ENCODE peak calls at places on chromosomes 4 and X, in four cellular contexts. N is GM12878, H is K562, E is HL-60. K is an unnamed sample.

GRCh38 chrX:11557120-11557519 is 108.6 kb downstream of the ARHGAP6 start:
- DNase-seq in N (no peak), H (no peak), E (no peak), K (no peak)

GRCh38 chr4:109406337-109406931 is 27.2 kb upstream of the SEC24B start:
- DNase-seq in N (no peak), H (peak; percentile 40), E (no peak), K (no peak)

GRCh38 chrX:154892263-154892662 is 6.1 kb downstream of the F8A1 start:
- DNase-seq in N (no peak), H (no peak), E (no peak), K (no peak)

GRCh38 chr4:186746581-186746980 is 22.9 kb upstream of the FAT1 start:
- DNase-seq in N (no peak), H (no peak), E (no peak), K (no peak)

GRCh38 chrX:15737957-15738685 is at the start of gene CA5B:
- DNase-seq in N (peak; percentile 87), H (peak; percentile 97), E (peak; percentile 74), K (peak; percentile 49)

GRCh38 chr4:26320453-26321325 is at the start of gene RBPJ:
- DNase-seq in N (peak; percentile 50), H (peak; percentile 85), E (peak; percentile 91), K (peak; percentile 58)

GRCh38 chrX:141320801-141321200 is 78.5 kb upstream of the SPANXC start:
- DNase-seq in N (no peak), H (no peak), E (no peak), K (no peak)

GRCh38 chr4:78599931-78600375 is 48.4 kb downstream of the ANXA3 start:
- DNase-seq in N (no peak), H (peak; percentile 61), E (no peak), K (no peak)

GRCh38 chrX:47484885-47485284 is 1.9 kb upstream of the ZNF41 start:
- DNase-seq in N (no peak), H (no peak), E (no peak), K (no peak)

GRCh38 chrX:54920610-54921426 is at the start of gene TRO:
- DNase-seq in N (no peak), H (no peak), E (no peak), K (no peak)

GRCh38 chr4:52657317-52657629 is 1.8 kb downstream of the USP46 start:
- DNase-seq in N (no peak), H (no peak), E (no peak), K (no peak)

GRCh38 chr4:22334155-22334554 is 181.7 kb downstream of the ADGRA3 start:
- DNase-seq in N (no peak), H (no peak), E (no peak), K (no peak)

GRCh38 chr4:75555294-75556164 is at the start of gene ODAPH:
- DNase-seq in N (peak; percentile 42), H (no peak), E (no peak), K (peak; percentile 18)

GRCh38 chr4:13626492-13627184 is 887 bp downstream of the BOD1L1 start:
- DNase-seq in N (no peak), H (no peak), E (no peak), K (no peak)

GRCh38 chr4:105765690-105766407 is 57.3 kb downstream of the GSTCD start:
- DNase-seq in N (no peak), H (peak; percentile 13), E (no peak), K (no peak)

GRCh38 chr4:11529625-11530201 is 101.0 kb upstream of the HS3ST1 start:
- DNase-seq in N (no peak), H (no peak), E (no peak), K (no peak)

GRCh38 chrX:110600745-110601310 is 194.8 kb downstream of the CHRDL1 start:
- DNase-seq in N (no peak), H (no peak), E (no peak), K (no peak)

GRCh38 chr4:78667764-78668163 is 108.4 kb upstream of the BMP2K start:
- DNase-seq in N (peak; percentile 69), H (no peak), E (no peak), K (no peak)

GRCh38 chrX:47854474-47854873 is 17.8 kb downstream of the ZNF81 start:
- DNase-seq in N (no peak), H (no peak), E (no peak), K (no peak)

GRCh38 chrX:20740443-20740842 is 473.7 kb upstream of the RPS6KA3 start:
- DNase-seq in N (no peak), H (no peak), E (no peak), K (no peak)

GRCh38 chrX:37470711-37471110 is 100.8 kb upstream of the LANCL3 start:
- DNase-seq in N (no peak), H (no peak), E (no peak), K (no peak)

GRCh38 chr4:168794881-168795280 is 215.2 kb downstream of the CBR4 start:
- DNase-seq in N (no peak), H (no peak), E (no peak), K (no peak)

GRCh38 chr4:107276052-107276451 is 239.9 kb upstream of the DKK2 start:
- DNase-seq in N (no peak), H (no peak), E (no peak), K (no peak)

GRCh38 chrX:2351999-2352995 is 148.5 kb downstream of the DHRSX start:
- DNase-seq in N (no peak), H (peak; percentile 40), E (no peak), K (no peak)

GRCh38 chr4:53477666-53478065 is 100.2 kb downstream of the FIP1L1 start:
- DNase-seq in N (no peak), H (no peak), E (no peak), K (no peak)

GRCh38 chr4:183783933-183784622 is 121.0 kb upstream of the STOX2 start:
- DNase-seq in N (no peak), H (no peak), E (no peak), K (no peak)

DNA sequence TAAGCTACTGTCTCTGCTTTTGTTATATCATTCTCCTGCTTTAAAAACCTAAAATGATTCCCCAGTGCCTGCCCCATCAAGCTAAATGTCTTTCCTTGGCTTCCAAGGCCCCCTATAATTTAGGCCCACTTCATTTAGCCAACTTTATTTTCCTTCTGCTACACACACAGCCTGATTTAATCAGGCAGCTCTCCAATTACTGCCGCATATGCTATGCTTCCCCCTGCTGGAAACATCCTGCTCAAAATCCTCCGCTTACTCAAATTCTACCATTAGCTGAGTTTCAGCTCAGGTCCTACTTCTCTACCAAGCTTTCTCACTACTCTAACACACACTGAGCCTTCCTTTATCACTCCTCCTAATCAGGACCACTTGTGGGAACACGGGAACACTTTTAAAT is 17.0 kb downstream of the LAMP2 start:
- DNase-seq in N (no peak), H (no peak), E (no peak), K (no peak)
- TF ChIP-seq SPI1 in N (no peak), H (no peak), E (no peak), K (no peak)

DNA sequence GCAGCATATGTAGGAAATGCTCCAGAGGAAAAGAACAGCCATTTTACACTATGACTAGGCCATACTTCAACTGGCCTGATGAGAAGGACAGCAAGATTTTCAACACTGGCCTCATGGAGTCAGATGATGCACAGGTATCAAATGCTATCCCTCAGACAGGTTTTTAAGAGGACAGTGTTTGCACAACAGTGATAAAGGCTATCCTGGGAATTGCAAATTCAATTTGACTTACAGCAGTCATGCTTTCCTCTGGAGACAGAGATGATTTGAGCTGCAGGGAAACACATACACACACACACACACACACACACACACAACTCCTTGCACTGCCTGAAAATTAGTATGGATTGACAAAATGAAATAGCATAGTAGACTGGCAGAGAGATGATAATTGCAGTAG is 163.4 kb upstream of the RASGEF1B start:
- DNase-seq in N (no peak), H (no peak), E (no peak), K (no peak)
- TF ChIP-seq POLR2AphosphoS5 in N (no peak), H (no peak), E (no peak), K (no peak)

DNA sequence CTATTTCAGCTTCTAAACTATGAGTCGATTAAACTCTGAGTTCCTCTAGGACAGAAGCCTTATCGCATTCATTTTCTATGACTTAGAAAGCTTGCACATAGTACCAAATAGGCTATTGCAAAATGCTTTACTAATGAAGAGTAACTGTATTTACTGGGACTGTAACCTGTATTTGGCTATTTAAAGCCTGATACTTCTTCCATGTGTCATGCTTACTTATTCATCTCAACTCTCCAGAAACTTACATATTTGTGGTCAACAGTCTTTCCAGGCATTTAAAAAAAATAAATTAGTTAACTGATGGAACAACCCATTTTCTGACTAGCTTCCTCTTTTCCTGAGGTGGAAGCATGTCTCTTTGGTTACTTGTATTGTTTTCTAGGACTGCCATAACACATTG is 467.9 kb downstream of the PCDH11X start:
- DNase-seq in N (no peak), H (no peak), E (no peak), K (no peak)
- TF ChIP-seq SPI1 in N (no peak), H (no peak), E (no peak), K (no peak)

GRCh38 chrX:410296-410695 is 23.6 kb upstream of the PPP2R3B start:
- DNase-seq in N (no peak), H (no peak), E (no peak), K (no peak)
- TF ChIP-seq POLR2AphosphoS5 in N (no peak), H (no peak), E (no peak), K (no peak)

DNA sequence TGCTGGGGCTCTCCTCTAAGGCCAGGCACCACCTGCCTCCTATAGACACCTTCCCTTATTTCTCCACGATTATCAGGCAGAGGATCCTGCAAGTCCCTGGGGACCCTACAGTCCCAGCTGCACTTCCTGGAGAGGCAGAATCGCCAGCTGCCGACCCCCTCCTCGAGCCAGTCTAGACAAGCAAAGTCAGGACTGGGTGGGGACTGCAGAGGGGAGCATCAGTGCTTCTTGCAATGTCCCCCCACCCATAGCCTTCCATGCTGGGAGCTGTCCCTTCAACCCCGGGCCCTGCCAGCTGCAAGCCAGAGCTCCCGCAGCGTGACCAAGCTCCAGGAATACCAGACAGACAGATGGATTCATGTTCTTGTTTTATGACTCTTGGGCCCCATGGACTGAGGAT is 1.4 kb upstream of the CRMP1 start:
- DNase-seq in N (no peak), H (no peak), E (no peak), K (no peak)
- TF ChIP-seq SPI1 in N (no peak), H (no peak), E (no peak), K (no peak)

GRCh38 chrX:150805736-150806135 is 92.7 kb downstream of the CD99L2 start:
- DNase-seq in N (no peak), H (no peak), E (no peak), K (no peak)

DNA sequence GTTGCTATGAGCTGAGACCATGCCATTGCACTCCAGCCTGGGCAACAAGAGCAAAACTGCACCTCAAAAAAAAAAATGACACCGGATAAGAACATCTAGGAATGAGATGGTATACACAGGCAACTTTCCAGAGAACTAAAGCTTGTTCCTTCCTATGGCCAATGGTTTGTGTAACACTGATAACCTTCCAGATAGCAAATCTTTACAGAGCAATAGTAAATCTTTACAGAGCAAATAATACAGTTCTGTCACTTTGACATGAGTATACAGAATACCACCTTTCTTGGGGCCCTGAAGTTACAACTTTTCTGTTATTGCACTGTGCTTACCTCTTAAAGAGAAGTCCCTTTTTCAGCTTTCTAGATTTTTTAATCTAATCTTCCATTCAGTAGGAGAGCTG is 91.6 kb downstream of the CD99L2 start:
- DNase-seq in N (no peak), H (no peak), E (no peak), K (no peak)
- TF ChIP-seq POLR2AphosphoS5 in N (no peak), H (no peak), E (no peak), K (no peak)

GRCh38 chrX:101764538-101764937 is 104.9 kb upstream of the ARMCX2 start:
- DNase-seq in N (no peak), H (no peak), E (no peak), K (no peak)

GRCh38 chrX:101759000-101759399 is 99.3 kb upstream of the ARMCX2 start:
- DNase-seq in N (no peak), H (peak; percentile 32), E (no peak), K (peak; percentile 1)
- TF ChIP-seq SPI1 in N (no peak), H (no peak), E (no peak), K (no peak)

GRCh38 chr4:155405059-155405458 is 28.3 kb upstream of the MAP9 start:
- DNase-seq in N (no peak), H (no peak), E (no peak), K (no peak)
- TF ChIP-seq POLR2AphosphoS5 in N (no peak), H (no peak), E (no peak), K (no peak)

GRCh38 chr4:161926033-161926828 is 237.6 kb downstream of the FSTL5 start:
- DNase-seq in N (no peak), H (no peak), E (no peak), K (no peak)
- TF ChIP-seq SPI1 in N (no peak), H (no peak), E (no peak), K (no peak)

K was measured in GM12891.